ENCODE peak calls at places on chromosomes 6 and 20, in four cellular contexts. M is nucleus accumbens, R is GM23248, Z is GF-D8. J is an unnamed sample.

GRCh38 chr20:46118481-46119020 is 437 bp downstream of the CD40 start:
- DNase-seq in M (peak), R (no peak), Z (no peak), J (peak)

GRCh38 chr20:55514498-55514897 is 490.8 kb downstream of the CBLN4 start:
- DNase-seq in M (no peak), R (no peak), Z (no peak), J (no peak)

GRCh38 chr6:24721461-24722215 is 2.7 kb upstream of the C6orf62 start:
- DNase-seq in M (no peak), R (peak), Z (no peak), J (peak)

GRCh38 chr6:17470209-17470952 is 77.0 kb downstream of the CAP2 start:
- DNase-seq in M (no peak), R (peak), Z (no peak), J (no peak)

GRCh38 chr6:142569676-142570075 is 267.9 kb downstream of the ADGRG6 start:
- DNase-seq in M (no peak), R (peak), Z (no peak), J (no peak)

GRCh38 chr6:168400044-168400443 is 40.9 kb upstream of the SMOC2 start:
- DNase-seq in M (no peak), R (no peak), Z (no peak), J (no peak)

GRCh38 chr20:49404461-49404860 is 78.0 kb downstream of the KCNB1 start:
- DNase-seq in M (no peak), R (no peak), Z (no peak), J (no peak)

GRCh38 chr6:43405354-43405753 is 22.0 kb upstream of the ABCC10 start:
- DNase-seq in M (no peak), R (peak), Z (no peak), J (no peak)

GRCh38 chr20:57625181-57625958 is 5.1 kb upstream of the ZBP1 start:
- DNase-seq in M (no peak), R (no peak), Z (no peak), J (no peak)

GRCh38 chr20:45290677-45291355 is 15.8 kb upstream of the RBPJL start:
- DNase-seq in M (peak), R (peak), Z (peak), J (peak)

GRCh38 chr6:16947461-16948159 is 154.2 kb upstream of the STMND1 start:
- DNase-seq in M (no peak), R (peak), Z (peak), J (peak)

GRCh38 chr20:11411765-11412164 is 505.9 kb upstream of the BTBD3 start:
- DNase-seq in M (no peak), R (no peak), Z (no peak), J (no peak)

GRCh38 chr20:12199703-12200102 is 282.0 kb downstream of the BTBD3 start:
- DNase-seq in M (no peak), R (no peak), Z (no peak), J (no peak)

GRCh38 chr6:24855389-24856245 is 56.9 kb upstream of the ARMH2 start:
- DNase-seq in M (peak), R (peak), Z (no peak), J (peak)

GRCh38 chr6:81900616-81901015 is 148.1 kb upstream of the TENT5A start:
- DNase-seq in M (no peak), R (no peak), Z (no peak), J (no peak)

GRCh38 chr6:27901801-27902200 is 10.4 kb downstream of the OR2B2 start:
- DNase-seq in M (no peak), R (no peak), Z (no peak), J (no peak)

GRCh38 chr6:127618729-127619128 is 41.8 kb downstream of the C6orf58 start:
- DNase-seq in M (no peak), R (peak), Z (no peak), J (no peak)

GRCh38 chr6:64685401-64685800 is 1021.6 kb downstream of the EYS start:
- DNase-seq in M (no peak), R (no peak), Z (no peak), J (no peak)

GRCh38 chr6:148438593-148438992 is 96.0 kb downstream of the SASH1 start:
- DNase-seq in M (no peak), R (no peak), Z (no peak), J (no peak)

GRCh38 chr6:82097676-82098075 is 149.9 kb downstream of the IBTK start:
- DNase-seq in M (no peak), R (no peak), Z (no peak), J (no peak)

GRCh38 chr6:17988422-17988944 is 1.0 kb upstream of the KIF13A start:
- DNase-seq in M (no peak), R (no peak), Z (no peak), J (peak)

GRCh38 chr6:136889271-136890193 is 32.6 kb upstream of the SLC35D3 start:
- DNase-seq in M (no peak), R (no peak), Z (peak), J (no peak)

GRCh38 chr6:168684906-168685305 is 243.9 kb downstream of the SMOC2 start:
- DNase-seq in M (no peak), R (no peak), Z (no peak), J (no peak)

GRCh38 chr6:140812636-140813035 is 1320.1 kb upstream of the GJE1 start:
- DNase-seq in M (no peak), R (peak), Z (no peak), J (no peak)

GRCh38 chr6:110551088-110551487 is 74.7 kb upstream of the SLC22A16 start:
- DNase-seq in M (no peak), R (no peak), Z (no peak), J (no peak)

GRCh38 chr6:159038914-159039884 is 5.6 kb downstream of the TAGAP start:
- DNase-seq in M (no peak), R (peak), Z (peak), J (no peak)

GRCh38 chr6:159701413-159701999 is 8.5 kb upstream of the SOD2 start:
- DNase-seq in M (no peak), R (peak), Z (no peak), J (no peak)

GRCh38 chr6:118249680-118250079 is 298.4 kb upstream of the PLN start:
- DNase-seq in M (no peak), R (no peak), Z (no peak), J (no peak)

GRCh38 chr6:12593720-12594540 is 122.6 kb upstream of the PHACTR1 start:
- DNase-seq in M (no peak), R (no peak), Z (no peak), J (no peak)

GRCh38 chr6:132818404-132819359 is 4.3 kb downstream of the RPS12 start:
- DNase-seq in M (no peak), R (peak), Z (no peak), J (no peak)

GRCh38 chr6:5672581-5673011 is 334.1 kb downstream of the NRN1 start:
- DNase-seq in M (no peak), R (peak), Z (no peak), J (no peak)

GRCh38 chr20:62741701-62742491 is 33.3 kb downstream of the NTSR1 start:
- DNase-seq in M (no peak), R (no peak), Z (no peak), J (no peak)